ENCODE peak calls at places on chromosomes 4 and X, in nine cellular contexts. S is naive thymus-derived CD4-positive, alpha-beta T cell; E is OCI-LY7; D is NCI-H345; G is stimulated activated CD8-positive, alpha-beta memory T cell treated with anti-CD3 and anti-CD28 coated beads, Interleukin-15, amount 100 ng/mL, for 24 hours; F is NCI-H2107; K is cardiac muscle cell; J is activated CD4-positive, alpha-beta memory T cell treated with anti-CD3 and anti-CD28 coated beads, Interleukin-2, amount 10 ng/mL, durations not matched to agents 7 days and 5 days; P is CD4-positive, alpha-beta T cell. C is an unnamed sample.

GRCh38 chr4:5054532-5054931 is 3.3 kb downstream of the STK32B start:
- DNase-seq in D (no peak), P (no peak), E (no peak), G (no peak), S (no peak), J (no peak), F (no peak), K (no peak), C (no peak)

GRCh38 chr4:108355523-108356208 is 186.9 kb upstream of the LEF1 start:
- DNase-seq in P (peak), G (no peak), S (peak), D (no peak), J (no peak), F (no peak), K (no peak), E (no peak), C (no peak)

GRCh38 chrX:46547857-46548256 is 2.6 kb upstream of the ZNF674 start:
- DNase-seq in E (no peak), J (no peak), D (no peak), S (no peak), K (peak), G (no peak), F (no peak), P (no peak), C (peak)

GRCh38 chrX:150768580-150769190 is 75.5 kb downstream of the MTMR1 start:
- DNase-seq in J (no peak), P (no peak), E (no peak), S (no peak), F (no peak), D (no peak), G (no peak), K (no peak), C (no peak)

GRCh38 chr4:24736066-24736465 is 59.3 kb upstream of the SOD3 start:
- DNase-seq in F (no peak), S (no peak), G (no peak), J (no peak), E (no peak), K (peak), P (no peak), D (no peak), C (peak)

GRCh38 chr4:176277162-176277904 is 8.3 kb upstream of the ASB5 start:
- DNase-seq in F (peak), P (no peak), G (no peak), S (no peak), D (peak), K (peak), J (no peak), E (peak), C (peak)

GRCh38 chr4:87068591-87069021 is 133.8 kb downstream of the AFF1 start:
- DNase-seq in F (peak), E (peak), D (peak), G (no peak), K (peak), J (no peak), S (no peak), P (no peak), C (no peak)

GRCh38 chrX:17710836-17711235 is 26.5 kb upstream of the SCML1 start:
- DNase-seq in G (no peak), K (no peak), S (no peak), D (no peak), F (no peak), E (no peak), J (no peak), P (no peak), C (no peak)

GRCh38 chr4:2222838-2223237 is 19.1 kb downstream of the HAUS3 start:
- DNase-seq in K (no peak), S (no peak), E (no peak), J (no peak), P (no peak), D (no peak), F (peak), G (no peak), C (no peak)

GRCh38 chr4:173448919-173449641 is 50.2 kb upstream of the SCRG1 start:
- DNase-seq in G (no peak), E (no peak), F (no peak), D (peak), P (no peak), J (no peak), K (no peak), S (no peak), C (no peak)

GRCh38 chrX:139842326-139843175 is 90.3 kb downstream of the ATP11C start:
- DNase-seq in P (no peak), F (no peak), G (no peak), S (no peak), K (peak), J (no peak), E (no peak), D (no peak), C (no peak)

GRCh38 chr4:174423257-174423944 is 98.9 kb downstream of the HPGD start:
- DNase-seq in G (no peak), E (no peak), S (no peak), J (no peak), K (peak), F (no peak), P (peak), D (no peak), C (peak)

GRCh38 chr4:18075823-18076433 is 54.4 kb upstream of the LCORL start:
- DNase-seq in K (no peak), E (peak), F (no peak), P (no peak), J (peak), S (peak), G (no peak), D (no peak), C (no peak)

GRCh38 chr4:6772223-6772928 is 10.2 kb upstream of the KIAA0232 start:
- DNase-seq in K (no peak), J (no peak), E (no peak), F (no peak), D (no peak), P (no peak), S (no peak), G (no peak), C (peak)

C was measured in mesenchymal stem cell.